ENCODE peak calls at places on chromosomes 16 and 17, in six cellular contexts. O, J, X, I, B and V are unnamed samples.

GRCh38 chr17:8622191-8622590 is 8.3 kb downstream of the MYH10 start:
- DNase-seq in O (no peak), J (no peak), X (no peak), I (no peak), B (no peak), V (no peak)

GRCh38 chr16:68744744-68745280 is 7.7 kb downstream of the CDH1 start:
- DNase-seq in O (peak), J (peak), X (no peak), I (no peak), B (no peak), V (no peak)

GRCh38 chr16:34078697-34079096 is 619.3 kb downstream of the TP53TG3F start:
- DNase-seq in O (no peak), J (no peak), X (no peak), I (no peak), B (no peak), V (no peak)

GRCh38 chr16:15879255-15879804 is 9.1 kb downstream of the CEP20 start:
- DNase-seq in O (no peak), J (no peak), X (no peak), I (no peak), B (no peak), V (peak)

GRCh38 chr16:78365376-78365775 is 265.9 kb downstream of the WWOX start:
- DNase-seq in O (no peak), J (no peak), X (no peak), I (no peak), B (no peak), V (no peak)

GRCh38 chr17:15236281-15237105 is 28.6 kb downstream of the PMP22 start:
- DNase-seq in O (no peak), J (no peak), X (no peak), I (no peak), B (no peak), V (peak)

GRCh38 chr16:2784536-2785100 is 2.7 kb downstream of the PRSS33 start:
- DNase-seq in O (no peak), J (peak), X (no peak), I (no peak), B (no peak), V (no peak)

GRCh38 chr17:55421179-55421934 is at the start of gene MMD:
- DNase-seq in O (no peak), J (peak), X (peak), I (peak), B (peak), V (no peak)

GRCh38 chr16:64356267-64356666 is 765.6 kb downstream of the CDH11 start:
- DNase-seq in O (no peak), J (no peak), X (no peak), I (no peak), B (no peak), V (no peak)

GRCh38 chr17:57442914-57443571 is 186.7 kb downstream of the MSI2 start:
- DNase-seq in O (no peak), J (peak), X (no peak), I (peak), B (peak), V (peak)

GRCh38 chr16:9868606-9869149 is 313.6 kb downstream of the GRIN2A start:
- DNase-seq in O (no peak), J (no peak), X (no peak), I (no peak), B (no peak), V (no peak)

GRCh38 chr16:24540575-24541240 is 1.3 kb downstream of the RBBP6 start:
- DNase-seq in O (no peak), J (no peak), X (no peak), I (peak), B (no peak), V (no peak)

GRCh38 chr16:57862698-57863433 is 60.6 kb upstream of the KIFC3 start:
- DNase-seq in O (no peak), J (peak), X (no peak), I (no peak), B (no peak), V (no peak)

GRCh38 chr17:74417178-74418045 is 14.5 kb upstream of the GPRC5C start:
- DNase-seq in O (no peak), J (peak), X (peak), I (no peak), B (no peak), V (no peak)

GRCh38 chr17:7509937-7510336 is 25.8 kb downstream of the POLR2A start:
- DNase-seq in O (no peak), J (no peak), X (no peak), I (no peak), B (no peak), V (no peak)

GRCh38 chr17:29533976-29534375 is 32.9 kb downstream of the ABHD15 start:
- DNase-seq in O (no peak), J (no peak), X (no peak), I (no peak), B (peak), V (no peak)

GRCh38 chr16:86046901-86047300 is 147.9 kb downstream of the IRF8 start:
- DNase-seq in O (no peak), J (peak), X (no peak), I (no peak), B (no peak), V (no peak)

GRCh38 chr16:58024673-58025350 is 742 bp upstream of the MMP15 start:
- DNase-seq in O (no peak), J (peak), X (peak), I (no peak), B (no peak), V (no peak)

GRCh38 chr17:82121660-82122629 is 23.9 kb upstream of the FASN start:
- DNase-seq in O (no peak), J (no peak), X (no peak), I (no peak), B (no peak), V (no peak)

GRCh38 chr17:80656590-80656989 is 112.0 kb downstream of the RPTOR start:
- DNase-seq in O (no peak), J (no peak), X (no peak), I (no peak), B (peak), V (no peak)

GRCh38 chr17:2213291-2213960 is 90.2 kb downstream of the SMG6 start:
- DNase-seq in O (peak), J (no peak), X (no peak), I (no peak), B (peak), V (no peak)

GRCh38 chr17:30905742-30906100 is 317 bp downstream of the TEFM start:
- DNase-seq in O (no peak), J (peak), X (no peak), I (peak), B (no peak), V (no peak)

GRCh38 chr16:87560428-87561199 is 41.7 kb upstream of the JPH3 start:
- DNase-seq in O (peak), J (peak), X (no peak), I (no peak), B (no peak), V (no peak)

GRCh38 chr16:49574826-49575225 is 201.2 kb downstream of the C16orf78 start:
- DNase-seq in O (no peak), J (no peak), X (no peak), I (no peak), B (no peak), V (no peak)

GRCh38 chr16:58709338-58709737 is 24.8 kb upstream of the SLC38A7 start:
- DNase-seq in O (no peak), J (no peak), X (no peak), I (no peak), B (no peak), V (no peak)

GRCh38 chr16:66223176-66223780 is 143.2 kb upstream of the CDH5 start:
- DNase-seq in O (no peak), J (no peak), X (no peak), I (no peak), B (no peak), V (no peak)

GRCh38 chr17:80191192-80191591 is 21.4 kb downstream of the CARD14 start:
- DNase-seq in O (no peak), J (no peak), X (no peak), I (no peak), B (no peak), V (no peak)

GRCh38 chr17:79803997-79804855 is 7.3 kb upstream of the CBX8 start:
- DNase-seq in O (no peak), J (no peak), X (peak), I (no peak), B (no peak), V (peak)